ENCODE peak calls at places on chromosomes 1 and 21, in ten cellular contexts. One of them, this sample, is unnamed.

GRCh38 chr1:41768538-41768937 is 150.2 kb downstream of the HIVEP3 start:
- DNase-seq in GM12865: no peak
- DNase-seq in AG09309: no peak
- DNase-seq in brain microvascular endothelial cell: no peak
- DNase-seq in uterus: no peak
- DNase-seq in fibroblast of lung: no peak
- DNase-seq in dorsolateral prefrontal cortex: no peak
- DNase-seq in mesothelial cell of epicardium: no peak
- DNase-seq in right lobe of liver: no peak
- DNase-seq in pancreas: no peak
- DNase-seq in this sample: no peak

GRCh38 chr1:235919797-235920475 is 53.2 kb upstream of the LYST start:
- DNase-seq in brain microvascular endothelial cell: peak; percentile 59
- DNase-seq in dorsolateral prefrontal cortex: no peak
- DNase-seq in GM12865: no peak
- DNase-seq in mesothelial cell of epicardium: no peak
- DNase-seq in pancreas: no peak
- DNase-seq in fibroblast of lung: peak; percentile 87
- DNase-seq in uterus: no peak
- DNase-seq in right lobe of liver: no peak
- DNase-seq in AG09309: peak; percentile 51
- DNase-seq in this sample: no peak

GRCh38 chr1:224804220-224804619 is 125.3 kb upstream of the DNAH14 start:
- DNase-seq in brain microvascular endothelial cell: no peak
- DNase-seq in fibroblast of lung: no peak
- DNase-seq in mesothelial cell of epicardium: no peak
- DNase-seq in dorsolateral prefrontal cortex: no peak
- DNase-seq in GM12865: peak; percentile 52
- DNase-seq in uterus: no peak
- DNase-seq in AG09309: no peak
- DNase-seq in pancreas: no peak
- DNase-seq in right lobe of liver: no peak
- DNase-seq in this sample: no peak

GRCh38 chr1:111944121-111944785 is 45.2 kb downstream of the KCND3 start:
- DNase-seq in right lobe of liver: no peak
- DNase-seq in fibroblast of lung: no peak
- DNase-seq in uterus: no peak
- DNase-seq in mesothelial cell of epicardium: no peak
- DNase-seq in dorsolateral prefrontal cortex: no peak
- DNase-seq in AG09309: no peak
- DNase-seq in GM12865: no peak
- DNase-seq in pancreas: no peak
- DNase-seq in brain microvascular endothelial cell: no peak
- DNase-seq in this sample: no peak

GRCh38 chr1:82562448-82562847 is 761.7 kb downstream of the ADGRL2 start:
- DNase-seq in dorsolateral prefrontal cortex: no peak
- DNase-seq in brain microvascular endothelial cell: no peak
- DNase-seq in right lobe of liver: no peak
- DNase-seq in pancreas: no peak
- DNase-seq in AG09309: no peak
- DNase-seq in uterus: no peak
- DNase-seq in fibroblast of lung: peak; percentile 1
- DNase-seq in mesothelial cell of epicardium: no peak
- DNase-seq in GM12865: no peak
- DNase-seq in this sample: no peak

GRCh38 chr1:190376067-190376466 is 101.6 kb downstream of the BRINP3 start:
- DNase-seq in AG09309: no peak
- DNase-seq in pancreas: no peak
- DNase-seq in brain microvascular endothelial cell: no peak
- DNase-seq in uterus: no peak
- DNase-seq in right lobe of liver: no peak
- DNase-seq in mesothelial cell of epicardium: no peak
- DNase-seq in fibroblast of lung: no peak
- DNase-seq in dorsolateral prefrontal cortex: no peak
- DNase-seq in GM12865: no peak
- DNase-seq in this sample: no peak

GRCh38 chr1:2404142-2404889 is 8.0 kb downstream of the PEX10 start:
- DNase-seq in AG09309: no peak
- DNase-seq in fibroblast of lung: no peak
- DNase-seq in pancreas: peak; percentile 52
- DNase-seq in uterus: no peak
- DNase-seq in brain microvascular endothelial cell: no peak
- DNase-seq in dorsolateral prefrontal cortex: no peak
- DNase-seq in mesothelial cell of epicardium: no peak
- DNase-seq in GM12865: no peak
- DNase-seq in right lobe of liver: no peak
- DNase-seq in this sample: no peak

GRCh38 chr1:162220009-162220539 is 150.6 kb downstream of the NOS1AP start:
- DNase-seq in fibroblast of lung: no peak
- DNase-seq in AG09309: no peak
- DNase-seq in pancreas: no peak
- DNase-seq in dorsolateral prefrontal cortex: no peak
- DNase-seq in right lobe of liver: no peak
- DNase-seq in GM12865: no peak
- DNase-seq in mesothelial cell of epicardium: no peak
- DNase-seq in uterus: no peak
- DNase-seq in brain microvascular endothelial cell: no peak
- DNase-seq in this sample: no peak

GRCh38 chr1:151370211-151370911 is 2.1 kb downstream of the SELENBP1 start:
- DNase-seq in brain microvascular endothelial cell: no peak
- DNase-seq in dorsolateral prefrontal cortex: no peak
- DNase-seq in right lobe of liver: no peak
- DNase-seq in AG09309: no peak
- DNase-seq in GM12865: no peak
- DNase-seq in uterus: peak; percentile 52
- DNase-seq in pancreas: no peak
- DNase-seq in mesothelial cell of epicardium: no peak
- DNase-seq in fibroblast of lung: no peak
- DNase-seq in this sample: no peak

GRCh38 chr1:190436615-190437014 is 41.0 kb downstream of the BRINP3 start:
- DNase-seq in brain microvascular endothelial cell: peak; percentile 3
- DNase-seq in fibroblast of lung: peak; percentile 36
- DNase-seq in pancreas: no peak
- DNase-seq in GM12865: peak; percentile 44
- DNase-seq in uterus: no peak
- DNase-seq in dorsolateral prefrontal cortex: no peak
- DNase-seq in right lobe of liver: no peak
- DNase-seq in mesothelial cell of epicardium: no peak
- DNase-seq in AG09309: no peak
- DNase-seq in this sample: no peak

GRCh38 chr1:119816407-119816806 is 5.1 kb upstream of the REG4 start:
- DNase-seq in brain microvascular endothelial cell: peak; percentile 6
- DNase-seq in dorsolateral prefrontal cortex: no peak
- DNase-seq in uterus: no peak
- DNase-seq in mesothelial cell of epicardium: no peak
- DNase-seq in fibroblast of lung: peak; percentile 45
- DNase-seq in pancreas: no peak
- DNase-seq in GM12865: no peak
- DNase-seq in right lobe of liver: no peak
- DNase-seq in AG09309: no peak
- DNase-seq in this sample: no peak

DNA sequence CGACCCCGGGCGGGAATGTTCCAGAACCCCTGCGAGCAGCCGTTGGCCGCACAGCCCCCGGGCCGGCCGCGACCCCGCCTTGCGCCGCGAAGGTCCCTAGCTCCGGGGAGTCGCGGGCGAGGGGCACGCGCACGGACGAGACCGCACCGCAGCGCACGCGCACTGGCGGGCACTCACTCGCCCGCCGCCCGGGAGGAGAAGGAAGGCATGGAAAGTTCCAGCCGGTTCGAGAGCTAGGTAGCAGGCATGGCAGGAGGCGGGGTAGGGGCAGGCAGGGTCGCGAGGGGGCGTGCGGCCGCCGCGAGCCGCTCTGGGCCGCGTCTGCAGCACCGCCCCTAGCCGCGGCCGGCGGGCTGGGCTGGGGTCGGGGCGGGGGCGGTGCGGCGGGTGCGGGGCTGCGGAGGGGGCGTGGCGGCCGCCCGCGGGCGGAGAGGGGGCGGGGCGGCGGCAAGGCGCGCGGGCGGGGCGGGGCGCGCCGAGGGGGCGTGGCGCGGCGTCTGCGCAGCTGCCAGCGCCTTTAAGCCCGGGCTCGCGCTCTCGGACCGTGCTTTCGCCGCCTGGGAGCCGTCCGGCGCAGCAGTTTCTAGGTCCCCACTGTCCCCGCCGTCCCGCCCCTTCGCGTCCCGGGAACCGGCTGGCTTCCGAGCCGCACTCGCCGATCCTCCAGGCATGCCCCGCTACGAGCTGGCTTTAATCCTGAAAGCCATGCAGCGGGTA is at the start of the genes MRPS6 and SLC5A3:
- DNase-seq in dorsolateral prefrontal cortex: peak; percentile 77
- DNase-seq in fibroblast of lung: peak; percentile 79
- DNase-seq in pancreas: peak; percentile 95
- DNase-seq in uterus: peak; percentile 82
- DNase-seq in AG09309: peak; percentile 31
- DNase-seq in mesothelial cell of epicardium: peak; percentile 80
- DNase-seq in brain microvascular endothelial cell: peak; percentile 59
- DNase-seq in GM12865: peak; percentile 93
- DNase-seq in right lobe of liver: peak; percentile 91
- DNase-seq in this sample: peak; percentile 57
- TF ChIP-seq CTCF in dorsolateral prefrontal cortex: no peak
- TF ChIP-seq CTCF in fibroblast of lung: no peak
- TF ChIP-seq CTCF in pancreas: no peak
- TF ChIP-seq CTCF in uterus: no peak
- TF ChIP-seq CTCF in AG09309: no peak
- TF ChIP-seq CTCF in mesothelial cell of epicardium: no peak
- TF ChIP-seq CTCF in brain microvascular endothelial cell: no peak
- TF ChIP-seq CTCF in GM12865: no peak
- TF ChIP-seq CTCF in right lobe of liver: no peak
- TF ChIP-seq CTCF in this sample: no peak

GRCh38 chr1:227234998-227235405 is 83.3 kb downstream of the CDC42BPA start:
- DNase-seq in right lobe of liver: no peak
- DNase-seq in brain microvascular endothelial cell: peak; percentile 77
- DNase-seq in pancreas: no peak
- DNase-seq in AG09309: peak; percentile 32
- DNase-seq in dorsolateral prefrontal cortex: no peak
- DNase-seq in uterus: no peak
- DNase-seq in fibroblast of lung: peak; percentile 63
- DNase-seq in mesothelial cell of epicardium: no peak
- DNase-seq in GM12865: peak; percentile 46
- DNase-seq in this sample: peak; percentile 15
- TF ChIP-seq CTCF in right lobe of liver: peak; percentile 49
- TF ChIP-seq CTCF in brain microvascular endothelial cell: peak; percentile 77
- TF ChIP-seq CTCF in pancreas: no peak
- TF ChIP-seq CTCF in AG09309: peak; percentile 53
- TF ChIP-seq CTCF in dorsolateral prefrontal cortex: peak; percentile 64
- TF ChIP-seq CTCF in uterus: no peak
- TF ChIP-seq CTCF in fibroblast of lung: peak; percentile 63
- TF ChIP-seq CTCF in mesothelial cell of epicardium: peak; percentile 29
- TF ChIP-seq CTCF in GM12865: peak; percentile 31
- TF ChIP-seq CTCF in this sample: peak; percentile 42

GRCh38 chr21:35779690-35780570 is 280.4 kb downstream of the SETD4 start:
- DNase-seq in fibroblast of lung: peak; percentile 90
- DNase-seq in right lobe of liver: no peak
- DNase-seq in dorsolateral prefrontal cortex: no peak
- DNase-seq in pancreas: no peak
- DNase-seq in brain microvascular endothelial cell: peak; percentile 80
- DNase-seq in AG09309: peak; percentile 77
- DNase-seq in mesothelial cell of epicardium: no peak
- DNase-seq in GM12865: no peak
- DNase-seq in uterus: no peak
- DNase-seq in this sample: no peak

GRCh38 chr21:35780983-35781382 is 279.3 kb downstream of the SETD4 start:
- DNase-seq in dorsolateral prefrontal cortex: no peak
- DNase-seq in AG09309: no peak
- DNase-seq in mesothelial cell of epicardium: no peak
- DNase-seq in fibroblast of lung: no peak
- DNase-seq in uterus: no peak
- DNase-seq in right lobe of liver: no peak
- DNase-seq in brain microvascular endothelial cell: no peak
- DNase-seq in pancreas: no peak
- DNase-seq in GM12865: no peak
- DNase-seq in this sample: no peak

GRCh38 chr21:35777081-35777480 is 283.2 kb downstream of the SETD4 start:
- DNase-seq in pancreas: no peak
- DNase-seq in brain microvascular endothelial cell: no peak
- DNase-seq in AG09309: no peak
- DNase-seq in dorsolateral prefrontal cortex: no peak
- DNase-seq in mesothelial cell of epicardium: no peak
- DNase-seq in GM12865: no peak
- DNase-seq in uterus: no peak
- DNase-seq in right lobe of liver: no peak
- DNase-seq in fibroblast of lung: no peak
- DNase-seq in this sample: no peak

GRCh38 chr21:35779167-35779566 is 281.2 kb downstream of the SETD4 start:
- DNase-seq in fibroblast of lung: no peak
- DNase-seq in brain microvascular endothelial cell: no peak
- DNase-seq in pancreas: no peak
- DNase-seq in dorsolateral prefrontal cortex: no peak
- DNase-seq in uterus: no peak
- DNase-seq in right lobe of liver: no peak
- DNase-seq in GM12865: no peak
- DNase-seq in AG09309: no peak
- DNase-seq in mesothelial cell of epicardium: no peak
- DNase-seq in this sample: no peak

DNA sequence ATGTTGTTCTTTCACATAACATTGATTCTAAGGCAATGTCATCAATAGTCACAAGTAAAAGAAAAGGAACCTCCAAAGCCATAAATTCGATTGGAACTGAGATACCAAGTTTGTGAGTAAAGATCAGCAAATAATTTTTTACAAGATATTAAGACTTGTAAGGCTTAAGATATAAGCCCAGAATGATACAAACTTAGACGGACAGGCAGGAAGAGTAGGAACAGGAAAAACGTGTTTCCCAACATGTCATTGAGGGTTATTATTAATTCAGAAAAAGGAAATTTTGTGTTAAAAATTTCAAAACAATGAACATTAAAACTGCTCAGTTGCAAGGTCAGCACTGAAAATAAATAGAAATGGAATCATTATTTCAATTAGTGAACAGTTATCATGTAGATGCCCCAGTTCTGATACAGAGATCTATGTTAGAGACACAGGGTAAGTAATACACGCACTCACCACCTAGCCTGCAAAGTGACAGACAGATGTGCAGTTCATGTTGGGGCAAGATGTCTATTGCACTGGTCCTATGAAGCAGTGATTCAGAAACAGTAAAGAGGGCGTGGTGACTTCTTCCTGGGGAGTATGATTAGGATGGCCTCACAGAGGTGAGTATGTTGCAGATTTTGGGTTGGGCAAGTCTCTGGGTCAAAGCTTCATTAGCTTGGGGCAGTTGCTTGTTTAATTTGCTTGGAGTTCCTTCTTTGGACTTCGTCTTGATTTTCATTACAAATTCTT is 284.4 kb downstream of the SETD4 start:
- DNase-seq in GM12865: no peak
- DNase-seq in uterus: no peak
- DNase-seq in AG09309: no peak
- DNase-seq in right lobe of liver: no peak
- DNase-seq in fibroblast of lung: no peak
- DNase-seq in mesothelial cell of epicardium: no peak
- DNase-seq in pancreas: no peak
- DNase-seq in dorsolateral prefrontal cortex: no peak
- DNase-seq in brain microvascular endothelial cell: no peak
- DNase-seq in this sample: no peak
- TF ChIP-seq CTCF in GM12865: no peak
- TF ChIP-seq CTCF in uterus: no peak
- TF ChIP-seq CTCF in AG09309: no peak
- TF ChIP-seq CTCF in right lobe of liver: no peak
- TF ChIP-seq CTCF in fibroblast of lung: no peak
- TF ChIP-seq CTCF in mesothelial cell of epicardium: no peak
- TF ChIP-seq CTCF in pancreas: no peak
- TF ChIP-seq CTCF in dorsolateral prefrontal cortex: no peak
- TF ChIP-seq CTCF in brain microvascular endothelial cell: no peak
- TF ChIP-seq CTCF in this sample: no peak

GRCh38 chr1:207711285-207711684 is 40.6 kb upstream of the CD46 start:
- DNase-seq in brain microvascular endothelial cell: peak; percentile 12
- DNase-seq in mesothelial cell of epicardium: no peak
- DNase-seq in right lobe of liver: no peak
- DNase-seq in fibroblast of lung: no peak
- DNase-seq in AG09309: no peak
- DNase-seq in dorsolateral prefrontal cortex: no peak
- DNase-seq in pancreas: no peak
- DNase-seq in uterus: no peak
- DNase-seq in GM12865: peak; percentile 9
- DNase-seq in this sample: no peak
- TF ChIP-seq CTCF in brain microvascular endothelial cell: no peak
- TF ChIP-seq CTCF in mesothelial cell of epicardium: no peak
- TF ChIP-seq CTCF in right lobe of liver: no peak
- TF ChIP-seq CTCF in fibroblast of lung: no peak
- TF ChIP-seq CTCF in AG09309: peak; percentile 2
- TF ChIP-seq CTCF in dorsolateral prefrontal cortex: no peak
- TF ChIP-seq CTCF in pancreas: no peak
- TF ChIP-seq CTCF in uterus: no peak
- TF ChIP-seq CTCF in GM12865: no peak
- TF ChIP-seq CTCF in this sample: peak; percentile 2